ENCODE peak calls at places on chromosomes 13 and 19, in nine cellular contexts. One of them, this sample, is unnamed.

GRCh38 chr13:112711528-112712265 is 21.9 kb downstream of the ATP11A start:
- DNase-seq in NCI-H2107: no peak
- DNase-seq in NCI-H510A treated with DMSO at 0.1 percent for 48 hours: peak; percentile 54
- DNase-seq in NCI-H1092: no peak
- DNase-seq in endothelial cell: peak; percentile 61
- DNase-seq in heart right ventricle: peak; percentile 88
- DNase-seq in Peyer's patch: peak; percentile 92
- DNase-seq in WTC11: peak; percentile 74
- DNase-seq in sigmoid colon: peak; percentile 95
- DNase-seq in this sample: peak; percentile 94

GRCh38 chr13:72820156-72820897 is 38.4 kb downstream of the PIBF1 start:
- DNase-seq in NCI-H2107: no peak
- DNase-seq in endothelial cell: no peak
- DNase-seq in NCI-H1092: no peak
- DNase-seq in heart right ventricle: no peak
- DNase-seq in sigmoid colon: no peak
- DNase-seq in NCI-H510A treated with DMSO at 0.1 percent for 48 hours: no peak
- DNase-seq in Peyer's patch: no peak
- DNase-seq in WTC11: no peak
- DNase-seq in this sample: no peak

GRCh38 chr13:32857077-32857476 is 159.1 kb upstream of the KL start:
- DNase-seq in heart right ventricle: no peak
- DNase-seq in NCI-H2107: no peak
- DNase-seq in NCI-H510A treated with DMSO at 0.1 percent for 48 hours: no peak
- DNase-seq in NCI-H1092: no peak
- DNase-seq in sigmoid colon: no peak
- DNase-seq in Peyer's patch: no peak
- DNase-seq in endothelial cell: no peak
- DNase-seq in WTC11: no peak
- DNase-seq in this sample: no peak

GRCh38 chr13:84377071-84377470 is 494.8 kb upstream of the SLITRK1 start:
- DNase-seq in sigmoid colon: no peak
- DNase-seq in endothelial cell: no peak
- DNase-seq in Peyer's patch: no peak
- DNase-seq in heart right ventricle: no peak
- DNase-seq in NCI-H510A treated with DMSO at 0.1 percent for 48 hours: no peak
- DNase-seq in NCI-H2107: no peak
- DNase-seq in WTC11: no peak
- DNase-seq in NCI-H1092: no peak
- DNase-seq in this sample: no peak

GRCh38 chr13:106649495-106649894 is 81.6 kb upstream of the ARGLU1 start:
- DNase-seq in WTC11: no peak
- DNase-seq in Peyer's patch: peak; percentile 58
- DNase-seq in heart right ventricle: no peak
- DNase-seq in NCI-H510A treated with DMSO at 0.1 percent for 48 hours: no peak
- DNase-seq in NCI-H1092: no peak
- DNase-seq in sigmoid colon: no peak
- DNase-seq in NCI-H2107: no peak
- DNase-seq in endothelial cell: no peak
- DNase-seq in this sample: no peak

GRCh38 chr19:12884926-12885748 is 1.9 kb downstream of the KLF1 start:
- DNase-seq in NCI-H2107: peak; percentile 81
- DNase-seq in NCI-H510A treated with DMSO at 0.1 percent for 48 hours: peak; percentile 95
- DNase-seq in endothelial cell: peak; percentile 77
- DNase-seq in Peyer's patch: peak; percentile 96
- DNase-seq in heart right ventricle: peak; percentile 47
- DNase-seq in NCI-H1092: peak; percentile 44
- DNase-seq in WTC11: peak; percentile 99
- DNase-seq in sigmoid colon: peak; percentile 85
- DNase-seq in this sample: peak; percentile 92

GRCh38 chr19:19238126-19238894 is 26.6 kb downstream of the NCAN start:
- DNase-seq in NCI-H510A treated with DMSO at 0.1 percent for 48 hours: no peak
- DNase-seq in NCI-H1092: no peak
- DNase-seq in sigmoid colon: no peak
- DNase-seq in NCI-H2107: no peak
- DNase-seq in heart right ventricle: no peak
- DNase-seq in Peyer's patch: no peak
- DNase-seq in endothelial cell: no peak
- DNase-seq in WTC11: no peak
- DNase-seq in this sample: no peak

GRCh38 chr19:38190061-38190460 is 34.0 kb downstream of the DPF1 start:
- DNase-seq in NCI-H510A treated with DMSO at 0.1 percent for 48 hours: no peak
- DNase-seq in Peyer's patch: no peak
- DNase-seq in sigmoid colon: no peak
- DNase-seq in endothelial cell: no peak
- DNase-seq in NCI-H2107: no peak
- DNase-seq in WTC11: no peak
- DNase-seq in NCI-H1092: no peak
- DNase-seq in heart right ventricle: no peak
- DNase-seq in this sample: no peak

This sample was measured in posterior vena cava.